ENCODE peak calls at places on chromosomes 3 and 15, in six cellular contexts. C is stimulated activated CD4-positive, alpha-beta T cell treated with anti-CD3 and anti-CD28 coated beads, Interleukin-1b, Interleukin-23, amount 100 ng/mL, for 24 hours; V is nephron progenitor cell; P is HS-27A; Q is NCI-H2171 treated with DMSO at 0.1 percent for 48 hours; W is M059J. D is an unnamed sample.

GRCh38 chr3:46564190-46565112 is 1.7 kb downstream of the LRRC2 start:
- DNase-seq in C (no peak), V (no peak), P (no peak), Q (no peak), W (peak), D (peak)

GRCh38 chr3:102141913-102142210 is 292.5 kb downstream of the NFKBIZ start:
- DNase-seq in C (no peak), V (no peak), P (no peak), Q (no peak), W (no peak), D (no peak)

GRCh38 chr3:4078903-4079302 is 224.3 kb upstream of the SETMAR start:
- DNase-seq in C (no peak), V (no peak), P (no peak), Q (no peak), W (no peak), D (no peak)

GRCh38 chr3:20041197-20041780 is 1.0 kb downstream of the KAT2B start:
- DNase-seq in C (no peak), V (peak), P (no peak), Q (peak), W (peak), D (peak)

GRCh38 chr15:64732156-64732860 is 43.1 kb downstream of the RBPMS2 start:
- DNase-seq in C (no peak), V (no peak), P (no peak), Q (no peak), W (peak), D (no peak)

GRCh38 chr15:83922895-83923294 is 269.0 kb downstream of the ADAMTSL3 start:
- DNase-seq in C (no peak), V (no peak), P (no peak), Q (no peak), W (no peak), D (no peak)

GRCh38 chr15:51721199-51721960 is 16.1 kb downstream of the LYSMD2 start:
- DNase-seq in C (no peak), V (no peak), P (no peak), Q (peak), W (peak), D (peak)

GRCh38 chr3:114299421-114299820 is 5.6 kb downstream of the TIGIT start:
- DNase-seq in C (no peak), V (peak), P (no peak), Q (peak), W (peak), D (peak)

GRCh38 chr3:172438181-172438580 is 10.1 kb downstream of the GHSR start:
- DNase-seq in C (no peak), V (no peak), P (no peak), Q (no peak), W (no peak), D (no peak)

GRCh38 chr15:67253517-67254237 is 784 bp downstream of the AAGAB start:
- DNase-seq in C (no peak), V (peak), P (peak), Q (peak), W (no peak), D (peak)

GRCh38 chr3:141387446-141388030 is 19.2 kb downstream of the ZBTB38 start:
- DNase-seq in C (no peak), V (no peak), P (no peak), Q (no peak), W (no peak), D (no peak)

GRCh38 chr15:62306851-62307504 is 141.9 kb upstream of the C2CD4B start:
- DNase-seq in C (no peak), V (peak), P (no peak), Q (peak), W (peak), D (peak)

GRCh38 chr15:74034206-74034755 is 39.8 kb downstream of the PML start:
- DNase-seq in C (no peak), V (no peak), P (no peak), Q (no peak), W (no peak), D (no peak)

GRCh38 chr15:73704869-73705645 is 20.9 kb downstream of the CD276 start:
- DNase-seq in C (peak), V (peak), P (no peak), Q (peak), W (peak), D (peak)

GRCh38 chr3:179151474-179151873 is 3.3 kb downstream of the PIK3CA start:
- DNase-seq in C (no peak), V (no peak), P (no peak), Q (no peak), W (no peak), D (no peak)

GRCh38 chr3:29694783-29695182 is 413.9 kb downstream of the RBMS3 start:
- DNase-seq in C (no peak), V (no peak), P (peak), Q (no peak), W (peak), D (peak)

GRCh38 chr15:89553632-89554031 is 21.6 kb upstream of the TICRR start:
- DNase-seq in C (no peak), V (no peak), P (no peak), Q (no peak), W (no peak), D (no peak)

GRCh38 chr3:135970500-135971116 is 5.1 kb downstream of the PPP2R3A start:
- DNase-seq in C (no peak), V (no peak), P (no peak), Q (no peak), W (peak), D (peak)

GRCh38 chr3:142272200-142272891 is 47.0 kb upstream of the GK5 start:
- DNase-seq in C (no peak), V (no peak), P (peak), Q (no peak), W (peak), D (peak)

GRCh38 chr15:66018178-66018797 is 149.0 kb downstream of the RAB11A start:
- DNase-seq in C (no peak), V (no peak), P (no peak), Q (no peak), W (no peak), D (no peak)

GRCh38 chr3:175224051-175224450 is 364.9 kb downstream of the NAALADL2 start:
- DNase-seq in C (no peak), V (no peak), P (no peak), Q (peak), W (no peak), D (no peak)

GRCh38 chr3:71702131-71703024 is 22.8 kb downstream of the EIF4E3 start:
- DNase-seq in C (no peak), V (no peak), P (no peak), Q (no peak), W (no peak), D (no peak)

GRCh38 chr15:85500729-85501128 is 120.3 kb downstream of the AKAP13 start:
- DNase-seq in C (no peak), V (no peak), P (no peak), Q (peak), W (no peak), D (peak)

GRCh38 chr15:36599824-36600365 is 20.5 kb downstream of the CDIN1 start:
- DNase-seq in C (no peak), V (no peak), P (no peak), Q (no peak), W (no peak), D (no peak)

GRCh38 chr3:150775001-150775599 is 12.1 kb upstream of the SIAH2 start:
- DNase-seq in C (no peak), V (no peak), P (no peak), Q (no peak), W (peak), D (peak)

GRCh38 chr15:31434418-31435255 is 108.0 kb downstream of the KLF13 start:
- DNase-seq in C (peak), V (no peak), P (no peak), Q (no peak), W (peak), D (peak)

GRCh38 chr15:45660231-45660979 is 25.6 kb downstream of the SQOR start:
- DNase-seq in C (no peak), V (no peak), P (no peak), Q (no peak), W (peak), D (peak)

GRCh38 chr3:24287728-24288450 is 206.8 kb downstream of the THRB start:
- DNase-seq in C (no peak), V (no peak), P (no peak), Q (no peak), W (no peak), D (no peak)

GRCh38 chr15:89197503-89197971 is 23.8 kb downstream of the RLBP1 start:
- DNase-seq in C (no peak), V (peak), P (no peak), Q (peak), W (no peak), D (peak)

GRCh38 chr3:61172684-61173083 is 78.6 kb downstream of the FHIT start:
- DNase-seq in C (no peak), V (no peak), P (no peak), Q (no peak), W (no peak), D (no peak)

GRCh38 chr15:88487176-88487795 is 19.8 kb downstream of the MRPS11 start:
- DNase-seq in C (no peak), V (no peak), P (peak), Q (no peak), W (peak), D (peak)

GRCh38 chr3:37945803-37946530 is 44.6 kb upstream of the VILL start:
- DNase-seq in C (no peak), V (peak), P (peak), Q (no peak), W (peak), D (peak)

GRCh38 chr3:153289334-153289808 is 127.3 kb downstream of the RAP2B start:
- DNase-seq in C (no peak), V (no peak), P (no peak), Q (no peak), W (peak), D (peak)

GRCh38 chr3:106813742-106814141 is 563.5 kb upstream of the CCDC54 start:
- DNase-seq in C (no peak), V (no peak), P (no peak), Q (peak), W (no peak), D (no peak)

GRCh38 chr3:178485756-178486155 is 50.5 kb upstream of the KCNMB2 start:
- DNase-seq in C (no peak), V (no peak), P (no peak), Q (no peak), W (peak), D (peak)

D was measured in EH.